ENCODE peak calls at places on chromosomes 7 and 10, in ten cellular contexts. F is T-helper 2 cell; X is GM04503; U is M059J; O is activated naive CD8-positive, alpha-beta T cell treated with anti-CD3 and anti-CD28 coated beads, Interleukin-2, amount 50 U/mL, for 16 hours; M is foreskin melanocyte; Y is hypothalamus; A is smooth muscle cell of the brain vasculature; V is pancreas; Z is omental fat pad. H is an unnamed sample.
A peak's percentile ranks its signal among the peaks of the same experiment; 100 is the strongest.

GRCh38 chr7:45451636-45452035 is 122.5 kb upstream of the ADCY1 start:
- DNase-seq in F (no peak), X (peak; percentile 6), U (peak; percentile 55), O (no peak), M (no peak), Y (no peak), A (no peak), V (no peak), Z (no peak), H (no peak)

GRCh38 chr7:3673524-3673923 is 372.5 kb downstream of the SDK1 start:
- DNase-seq in F (peak; percentile 12), X (no peak), U (peak; percentile 18), O (peak; percentile 4), M (no peak), Y (no peak), A (no peak), V (peak; percentile 36), Z (no peak), H (no peak)

GRCh38 chr10:3755440-3756359 is 29.3 kb downstream of the KLF6 start:
- DNase-seq in F (no peak), X (no peak), U (peak; percentile 71), O (no peak), M (no peak), Y (peak; percentile 48), A (no peak), V (no peak), Z (no peak), H (no peak)

GRCh38 chr10:63812491-63812890 is 291.3 kb downstream of the REEP3 start:
- DNase-seq in F (no peak), X (peak; percentile 35), U (no peak), O (no peak), M (no peak), Y (no peak), A (no peak), V (no peak), Z (no peak), H (no peak)

GRCh38 chr10:21135396-21135973 is 238.4 kb upstream of the NEBL start:
- DNase-seq in F (no peak), X (no peak), U (no peak), O (no peak), M (no peak), Y (no peak), A (no peak), V (no peak), Z (no peak), H (no peak)

GRCh38 chr7:44121761-44122420 is 1.5 kb downstream of the POLD2 start:
- DNase-seq in F (no peak), X (no peak), U (no peak), O (no peak), M (no peak), Y (no peak), A (no peak), V (no peak), Z (no peak), H (no peak)

GRCh38 chr7:150471886-150472285 is 21.5 kb downstream of the GIMAP8 start:
- DNase-seq in F (no peak), X (no peak), U (no peak), O (no peak), M (no peak), Y (no peak), A (no peak), V (no peak), Z (no peak), H (no peak)

GRCh38 chr10:88117869-88118632 is 254.6 kb downstream of the PTEN start:
- DNase-seq in F (no peak), X (no peak), U (peak; percentile 25), O (no peak), M (no peak), Y (no peak), A (no peak), V (no peak), Z (no peak), H (no peak)

GRCh38 chr7:87316846-87317545 is 28.5 kb upstream of the CROT start:
- DNase-seq in F (no peak), X (peak; percentile 73), U (peak; percentile 96), O (no peak), M (peak; percentile 86), Y (no peak), A (peak; percentile 31), V (no peak), Z (no peak), H (no peak)

GRCh38 chr7:138978541-138979184 is 2.5 kb downstream of the KIAA1549 start:
- DNase-seq in F (no peak), X (no peak), U (no peak), O (no peak), M (no peak), Y (no peak), A (no peak), V (no peak), Z (no peak), H (no peak)

GRCh38 chr10:8137726-8138125 is 83.2 kb downstream of the GATA3 start:
- DNase-seq in F (no peak), X (no peak), U (no peak), O (no peak), M (no peak), Y (no peak), A (no peak), V (no peak), Z (no peak), H (no peak)

GRCh38 chr10:22183771-22184466 is 33.9 kb downstream of the EBLN1 start:
- DNase-seq in F (no peak), X (no peak), U (no peak), O (no peak), M (no peak), Y (no peak), A (no peak), V (no peak), Z (no peak), H (no peak)

GRCh38 chr10:116732546-116732945 is 9.8 kb downstream of the HSPA12A start:
- DNase-seq in F (no peak), X (no peak), U (no peak), O (no peak), M (no peak), Y (no peak), A (no peak), V (no peak), Z (no peak), H (no peak)

H was measured in brain pericyte.